ENCODE peak calls at places on chromosome 21, in four cellular contexts. M is fibroblast of lung, W is Caco-2, R is AG08396. N is an unnamed sample.

GRCh38 chr21:33268736-33269441 is 2.7 kb downstream of the IL10RB start:
- DNase-seq in W (no peak), R (no peak), M (no peak), N (no peak)

GRCh38 chr21:37917612-37918011 is 1.4 kb upstream of the KCNJ6 start:
- DNase-seq in M (peak; percentile 56), W (no peak), R (peak; percentile 67), N (no peak)

GRCh38 chr21:25283720-25284119 is 323.6 kb downstream of the MRPL39 start:
- DNase-seq in M (peak; percentile 57), R (peak; percentile 16), W (peak; percentile 33), N (peak; percentile 2)

GRCh38 chr21:33821580-33822322 is 93.9 kb downstream of the ATP5PO start:
- DNase-seq in W (no peak), R (no peak), M (no peak), N (no peak)

GRCh38 chr21:46078322-46078981 is 19.5 kb upstream of the COL6A2 start:
- DNase-seq in R (no peak), W (no peak), M (no peak), N (no peak)

GRCh38 chr21:32572574-32573420 is 12.5 kb downstream of the TCP10L start:
- DNase-seq in M (no peak), R (no peak), W (no peak), N (no peak)

GRCh38 chr21:45938453-45938755 is 43.2 kb upstream of the COL6A1 start:
- DNase-seq in R (no peak), M (no peak), W (no peak), N (no peak)

GRCh38 chr21:39085843-39086415 is 97.3 kb downstream of the PSMG1 start:
- DNase-seq in W (no peak), M (no peak), R (no peak), N (no peak)

GRCh38 chr21:16587671-16588379 is 858.0 kb downstream of the USP25 start:
- DNase-seq in W (no peak), M (peak; percentile 94), R (no peak), N (peak; percentile 37)

GRCh38 chr21:28561772-28562171 is 430.9 kb downstream of the LTN1 start:
- DNase-seq in R (no peak), W (no peak), M (no peak), N (no peak)

GRCh38 chr21:32094792-32095191 is 184.1 kb downstream of the MIS18A start:
- DNase-seq in R (peak; percentile 39), M (peak; percentile 6), W (no peak), N (no peak)

GRCh38 chr21:42524341-42525227 is 10.9 kb downstream of the SLC37A1 start:
- DNase-seq in M (peak; percentile 86), W (no peak), R (peak; percentile 42), N (no peak)

GRCh38 chr21:45403133-45403824 is 1.7 kb upstream of the COL18A1 start:
- DNase-seq in R (no peak), W (no peak), M (no peak), N (no peak)

GRCh38 chr21:41564871-41565281 is 56.9 kb upstream of the TMPRSS2 start:
- DNase-seq in R (peak; percentile 55), W (no peak), M (no peak), N (no peak)

GRCh38 chr21:37509802-37510393 is 143.3 kb downstream of the DYRK1A start:
- DNase-seq in R (no peak), M (peak; percentile 67), W (no peak), N (no peak)

GRCh38 chr21:43291347-43291950 is 122.6 kb downstream of the CRYAA start:
- DNase-seq in W (no peak), R (no peak), M (no peak), N (no peak)

N was measured in epithelial cell of proximal tubule.